ENCODE peak calls at places on chromosomes 12 and 14, in four cellular contexts. H is H1, F is trophoblast cell, U is mesendoderm. G is an unnamed sample. For H3K79me2, the result is how much of the 10 kb centered on the place peaks cover.

GRCh38 chr12:108589028-108589839 is 8.7 kb downstream of the TMEM119 start:
- DNase-seq in H (no peak), F (no peak), U (peak), G (no peak)

GRCh38 chr12:7374423-7375144 is 69.4 kb downstream of the CD163L1 start:
- DNase-seq in H (peak), F (peak), U (peak), G (peak)

GRCh38 chr14:40623641-40624040 is 983.0 kb upstream of the LRFN5 start:
- DNase-seq in H (no peak), F (no peak), U (no peak), G (no peak)

GRCh38 chr12:125185311-125185739 is 120.1 kb downstream of the AACS start:
- DNase-seq in H (peak), F (no peak), U (peak), G (peak)

GRCh38 chr14:37974421-37974820 is 233.3 kb upstream of the SSTR1 start:
- DNase-seq in H (no peak), F (no peak), U (no peak), G (no peak)

GRCh38 chr14:106605548-106606448 is 1079.4 kb downstream of the TMEM121 start:
- DNase-seq in H (no peak), F (no peak), U (no peak), G (no peak)

GRCh38 chr14:63204407-63205280 is at the start of gene RHOJ:
- DNase-seq in H (peak), F (no peak), U (peak), G (peak)

GRCh38 chr14:60301685-60302084 is 52.7 kb downstream of the PPM1A start:
- DNase-seq in H (no peak), F (no peak), U (peak), G (no peak)

GRCh38 chr14:99790978-99791376 is 2.2 kb upstream of the EML1 start:
- DNase-seq in H (no peak), F (no peak), U (no peak), G (no peak)

GRCh38 chr14:93281937-93282336 is 50.9 kb downstream of the BTBD7 start:
- DNase-seq in H (no peak), F (no peak), U (no peak), G (no peak)

GRCh38 chr12:89882051-89882450 is 173.4 kb upstream of the ATP2B1 start:
- DNase-seq in H (no peak), F (no peak), U (peak), G (no peak)

GRCh38 chr12:77204055-77204454 is 138.7 kb upstream of the E2F7 start:
- DNase-seq in H (no peak), F (no peak), U (peak), G (peak)

GRCh38 chr14:58864751-58865519 is 227.2 kb downstream of the DACT1 start:
- DNase-seq in H (no peak), F (no peak), U (peak), G (no peak)

GRCh38 chr14:33452982-33453381 is 497.9 kb downstream of the EGLN3 start:
- DNase-seq in H (no peak), F (no peak), U (peak), G (no peak)

GRCh38 chr14:38357557-38357956 is 101.7 kb upstream of the CLEC14A start:
- DNase-seq in H (no peak), F (no peak), U (no peak), G (no peak)

GRCh38 chr12:12070674-12071661 is at the start of gene BCL2L14:
- DNase-seq in H (no peak), F (no peak), U (peak), G (no peak)

GRCh38 chr12:6369916-6370575 is 5.3 kb downstream of the SCNN1A start:
- DNase-seq in H (no peak), F (no peak), U (no peak), G (no peak)

DNA sequence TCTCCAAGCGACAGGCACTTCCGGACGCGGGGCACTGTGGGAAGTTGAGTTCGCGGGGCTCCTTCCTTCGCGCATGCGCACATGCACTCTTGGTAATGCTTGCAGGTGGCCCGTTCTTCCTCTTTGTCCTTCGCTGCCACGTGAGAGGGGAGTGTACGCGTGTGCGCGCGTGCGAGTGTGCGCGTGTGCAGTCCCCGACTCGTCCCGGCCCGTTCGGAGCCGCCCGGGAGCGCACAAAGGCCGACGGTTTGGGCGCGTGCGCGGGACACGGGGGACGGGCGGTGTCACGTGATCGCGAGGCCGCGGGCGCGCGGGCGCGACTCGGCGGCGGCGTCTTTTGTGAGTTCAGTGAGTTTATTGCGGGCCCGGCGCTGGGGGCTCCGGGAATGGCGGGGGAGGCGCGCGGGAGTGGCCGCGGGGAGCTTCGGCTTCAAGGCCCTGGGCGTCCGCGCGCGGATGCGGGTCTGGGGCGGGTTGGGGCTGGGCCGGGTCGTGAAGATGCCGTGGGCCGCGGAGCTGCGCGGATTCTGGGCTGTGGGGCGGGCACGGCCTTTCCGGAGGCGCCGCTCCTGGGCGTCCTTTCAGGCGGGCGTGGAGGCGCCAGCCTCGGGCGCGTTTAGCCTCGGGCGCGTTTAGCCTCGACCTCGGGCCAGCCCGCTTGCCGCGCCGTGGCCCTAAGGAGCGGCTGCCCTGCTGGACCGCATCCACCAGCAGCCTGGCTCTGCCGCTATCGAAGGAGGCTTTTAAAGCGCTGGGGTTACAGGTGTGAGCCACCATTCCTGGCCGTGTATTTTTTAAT is at the start of gene ZNF84:
- DNase-seq in H (peak), F (peak), U (peak), G (peak)
- H2BK5ac ChIP-seq in H (peak), F (peak), U (no peak), G (no peak)

GRCh38 chr12:111152581-111152980 is 216.3 kb downstream of the PHETA1 start:
- DNase-seq in H (no peak), F (no peak), U (no peak), G (no peak)

GRCh38 chr12:111151441-111151840 is 217.5 kb downstream of the PHETA1 start:
- DNase-seq in H (no peak), F (no peak), U (no peak), G (no peak)

GRCh38 chr12:111149299-111149698 is 219.6 kb downstream of the PHETA1 start:
- DNase-seq in H (no peak), F (no peak), U (no peak), G (no peak)

GRCh38 chr12:111150894-111151293 is 218.0 kb downstream of the PHETA1 start:
- DNase-seq in H (no peak), F (no peak), U (no peak), G (no peak)

GRCh38 chr12:111150476-111150875 is 218.4 kb downstream of the PHETA1 start:
- DNase-seq in H (no peak), F (no peak), U (no peak), G (no peak)
- H3K9ac ChIP-seq in H (no peak), F (no peak), U (no peak), G (no peak)

DNA sequence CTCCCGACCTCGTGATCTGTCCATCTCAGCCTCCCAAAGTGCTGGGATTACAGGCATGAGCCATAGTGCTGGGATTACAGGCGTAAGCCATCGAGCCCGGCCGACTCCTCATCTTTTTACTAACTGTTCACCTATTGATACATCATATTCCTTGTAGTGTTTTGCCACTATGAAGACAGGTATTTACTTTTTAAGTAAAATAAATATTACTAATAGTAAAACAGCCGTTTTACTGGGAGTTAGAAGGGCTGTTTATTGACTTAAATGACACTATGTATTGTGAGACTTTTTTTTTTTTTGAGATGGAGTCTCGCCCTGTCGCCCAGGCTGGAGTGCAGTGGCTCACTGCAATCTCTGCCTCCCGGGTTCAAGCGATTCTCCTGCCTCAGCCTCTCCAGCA is 51.5 kb downstream of the DIP2B start:
- DNase-seq in H (no peak), F (no peak), U (no peak), G (no peak)
- H3K79me2 ChIP-seq in H (half or more), F (under half), U (under half), G (under half)

DNA sequence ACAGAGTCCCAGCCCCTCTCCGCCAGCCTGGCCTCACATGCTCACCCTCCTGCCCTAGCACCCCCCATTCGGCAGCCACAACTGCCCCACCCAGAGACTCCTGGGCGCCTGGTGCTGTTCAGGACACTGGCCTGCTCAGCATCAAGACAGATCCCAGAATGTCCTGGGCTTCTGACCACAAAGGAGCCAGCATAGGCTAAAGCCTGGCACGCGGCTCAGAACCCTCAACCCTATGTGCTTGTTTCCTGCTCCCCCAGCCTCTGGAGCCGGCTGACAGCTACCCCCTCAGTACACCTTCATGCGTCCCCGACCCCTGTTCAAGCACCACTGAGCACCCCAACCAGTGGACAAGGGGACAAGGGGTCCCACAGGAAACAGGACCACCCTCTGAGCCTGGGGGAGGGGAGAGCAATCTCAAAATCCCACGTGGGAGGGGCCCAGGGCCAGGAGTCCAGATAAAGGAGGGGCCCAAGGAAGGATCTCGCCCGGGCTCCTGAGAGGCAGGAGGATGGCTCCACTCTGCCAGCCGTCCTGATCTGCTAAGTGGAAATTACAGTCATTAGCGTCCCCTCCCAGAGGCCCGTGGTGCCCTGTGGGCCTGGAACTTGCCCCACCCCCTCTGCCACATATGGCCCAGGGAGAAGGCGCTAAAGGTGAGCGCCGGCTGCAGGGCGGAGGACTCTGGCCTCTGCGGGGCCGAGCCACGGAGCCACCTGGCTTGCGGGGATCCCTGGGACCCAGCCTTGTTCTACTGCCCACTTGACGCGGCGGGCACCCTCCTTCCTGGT is 27.1 kb upstream of the GPR132 start:
- DNase-seq in H (peak), F (peak), U (no peak), G (peak)
- H2BK5ac ChIP-seq in H (no peak), F (peak), U (no peak), G (no peak)